ENCODE peak calls at places on chromosomes 11 and 22, in six cellular contexts. R is upper lobe of right lung, L is amniotic stem cell, N is GM23248, K is NB4, F is DMS53. D is an unnamed sample.

GRCh38 chr11:92152245-92152644 is 72.4 kb upstream of the FAT3 start:
- DNase-seq in F (peak), R (no peak), K (peak), L (no peak), N (peak), D (no peak)

GRCh38 chr11:10429526-10429925 is 25.5 kb upstream of the AMPD3 start:
- DNase-seq in F (no peak), N (no peak), R (no peak), L (no peak), K (no peak), D (no peak)

GRCh38 chr11:130168105-130168504 is 8.5 kb downstream of the ST14 start:
- DNase-seq in F (no peak), L (no peak), K (no peak), R (no peak), N (peak), D (no peak)

GRCh38 chr11:75270896-75271415 is 30.4 kb downstream of the TPBGL start:
- DNase-seq in R (peak), L (no peak), K (peak), F (peak), N (peak), D (peak)

GRCh38 chr22:46761539-46762237 is 762 bp upstream of the TBC1D22A start:
- DNase-seq in K (no peak), L (no peak), R (no peak), N (no peak), F (peak), D (no peak)

GRCh38 chr22:29625090-29625825 is 21.8 kb downstream of the NF2 start:
- DNase-seq in L (peak), R (no peak), F (peak), N (peak), K (peak), D (no peak)

GRCh38 chr11:68584097-68584496 is 100.2 kb upstream of the GAL start:
- DNase-seq in N (peak), L (no peak), F (peak), K (peak), R (no peak), D (no peak)

GRCh38 chr22:38733329-38734202 is 22.2 kb downstream of the SUN2 start:
- DNase-seq in R (peak), K (peak), L (no peak), F (peak), N (peak), D (peak)

GRCh38 chr11:102788334-102789035 is 8.1 kb upstream of the MMP10 start:
- DNase-seq in N (peak), L (no peak), R (no peak), K (no peak), F (no peak), D (no peak)

GRCh38 chr11:77207618-77208313 is 79.7 kb downstream of the MYO7A start:
- DNase-seq in F (no peak), K (no peak), R (peak), L (no peak), N (no peak), D (no peak)

GRCh38 chr22:41862160-41862529 is 29.2 kb downstream of the SREBF2 start:
- DNase-seq in N (no peak), L (no peak), K (peak), R (no peak), F (no peak), D (no peak)

GRCh38 chr11:44424841-44425240 is 114.9 kb upstream of the ALX4 start:
- DNase-seq in F (no peak), L (no peak), R (no peak), K (no peak), N (no peak), D (no peak)

GRCh38 chr11:79371152-79371551 is 69.7 kb downstream of the TENM4 start:
- DNase-seq in L (no peak), N (no peak), K (no peak), F (peak), R (no peak), D (no peak)

D was measured in CD14-positive monocyte.